ENCODE peak calls at places on chromosomes 1 and 21, in six cellular contexts. J, H, S, B, W and I are unnamed samples.

GRCh38 chr1:76084029-76084627 is 9.6 kb downstream of the ST6GALNAC3 start:
- DNase-seq in J (no peak), H (no peak), W (no peak), S (no peak), B (no peak), I (no peak)

GRCh38 chr1:15324867-15325335 is 77.9 kb downstream of the FHAD1 start:
- DNase-seq in B (no peak), W (no peak), S (no peak), J (no peak), H (no peak), I (no peak)

GRCh38 chr1:31101147-31101502 is 35.6 kb upstream of the PUM1 start:
- DNase-seq in W (no peak), S (no peak), H (peak), B (peak), J (no peak), I (no peak)

GRCh38 chr1:207876129-207876528 is 34.8 kb downstream of the CD34 start:
- DNase-seq in W (no peak), B (no peak), H (no peak), S (peak), J (no peak), I (no peak)

GRCh38 chr1:26285366-26286063 is 5.6 kb downstream of the SH3BGRL3 start:
- DNase-seq in S (peak), W (no peak), J (no peak), H (no peak), B (no peak), I (no peak)

GRCh38 chr21:42833439-42833815 is 45.9 kb downstream of the WDR4 start:
- DNase-seq in J (no peak), H (no peak), W (peak), B (no peak), S (peak), I (no peak)

GRCh38 chr1:219317762-219318353 is 144.2 kb downstream of the LYPLAL1 start:
- DNase-seq in W (no peak), S (peak), H (no peak), B (peak), J (no peak), I (no peak)

GRCh38 chr1:25148673-25149300 is 83.5 kb downstream of the SYF2 start:
- DNase-seq in H (no peak), W (peak), J (no peak), S (peak), B (peak), I (no peak)

GRCh38 chr1:239757711-239758110 is 334.0 kb upstream of the FMN2 start:
- DNase-seq in S (no peak), H (no peak), J (no peak), W (no peak), B (no peak), I (no peak)

GRCh38 chr1:235129774-235130570 is 1.3 kb upstream of the TOMM20 start:
- DNase-seq in H (no peak), S (no peak), J (no peak), W (no peak), B (no peak), I (no peak)

GRCh38 chr1:64392109-64392508 is 77.8 kb upstream of the CACHD1 start:
- DNase-seq in W (no peak), B (no peak), J (no peak), S (no peak), H (no peak), I (no peak)

GRCh38 chr1:202018226-202018475 is 7.8 kb downstream of the ELF3 start:
- DNase-seq in S (no peak), J (no peak), B (no peak), H (no peak), W (no peak), I (no peak)

GRCh38 chr1:73859227-73859626 is 338.7 kb downstream of the LRRIQ3 start:
- DNase-seq in J (no peak), S (no peak), B (no peak), H (no peak), W (no peak), I (no peak)

GRCh38 chr21:32412998-32413504 is 545 bp downstream of the EVA1C start:
- DNase-seq in W (peak), J (no peak), H (peak), S (no peak), B (peak), I (no peak)

GRCh38 chr1:17877896-17878295 is 122.8 kb downstream of the ACTL8 start:
- DNase-seq in H (no peak), S (no peak), W (no peak), B (no peak), J (no peak), I (no peak)

GRCh38 chr1:199029401-199029800 is 390.6 kb downstream of the PTPRC start:
- DNase-seq in S (no peak), W (no peak), J (no peak), H (no peak), B (peak), I (no peak)

GRCh38 chr1:246608616-246609376 is 42.5 kb downstream of the CNST start:
- DNase-seq in S (peak), H (peak), B (peak), J (peak), W (no peak), I (peak)

GRCh38 chr21:45224189-45224938 is 63.3 kb downstream of the POFUT2 start:
- DNase-seq in H (no peak), B (no peak), J (no peak), S (no peak), W (peak), I (no peak)

GRCh38 chr1:181084606-181084969 is 3.9 kb upstream of the IER5 start:
- DNase-seq in S (no peak), B (no peak), H (no peak), W (no peak), J (no peak), I (no peak)

GRCh38 chr1:33443067-33443704 is 12.3 kb upstream of the PHC2 start:
- DNase-seq in B (peak), J (no peak), S (no peak), W (no peak), H (no peak), I (no peak)

GRCh38 chr1:15286452-15286851 is 39.4 kb downstream of the FHAD1 start:
- DNase-seq in W (no peak), S (no peak), B (no peak), J (no peak), H (no peak), I (no peak)

GRCh38 chr1:30388386-30388785 is 335.0 kb downstream of the MATN1 start:
- DNase-seq in H (no peak), B (no peak), J (no peak), S (no peak), W (no peak), I (no peak)

GRCh38 chr21:45592208-45592619 is 50.0 kb upstream of the SLC19A1 start:
- DNase-seq in J (no peak), H (no peak), B (no peak), W (peak), S (peak), I (no peak)

GRCh38 chr1:248810727-248811513 is 14.8 kb downstream of the SH3BP5L start:
- DNase-seq in H (no peak), B (peak), W (no peak), S (no peak), J (no peak), I (no peak)

GRCh38 chr1:25135903-25136302 is 96.4 kb downstream of the SYF2 start:
- DNase-seq in B (no peak), S (no peak), W (no peak), J (no peak), H (no peak), I (no peak)

GRCh38 chr1:27153549-27153886 is 1.4 kb downstream of the SLC9A1 start:
- DNase-seq in H (no peak), S (no peak), B (no peak), J (no peak), W (no peak), I (no peak)

GRCh38 chr1:2911391-2912178 is 109.7 kb upstream of the ACTRT2 start:
- DNase-seq in B (no peak), J (no peak), H (no peak), W (no peak), S (no peak), I (no peak)

GRCh38 chr1:210455840-210456603 is 127.3 kb downstream of the HHAT start:
- DNase-seq in J (no peak), W (no peak), H (no peak), B (no peak), S (no peak), I (no peak)

GRCh38 chr1:87760100-87760499 is 431.4 kb downstream of the LMO4 start:
- DNase-seq in B (no peak), H (no peak), J (no peak), S (no peak), W (no peak), I (no peak)

GRCh38 chr1:117312453-117313138 is 54.7 kb upstream of the MAN1A2 start:
- DNase-seq in H (no peak), W (no peak), J (no peak), B (peak), S (peak), I (no peak)

GRCh38 chr1:3055051-3055450 is 14.0 kb upstream of the PRDM16 start:
- DNase-seq in J (no peak), B (no peak), W (no peak), S (no peak), H (no peak), I (peak)

GRCh38 chr21:25881524-25882376 is 147.0 kb downstream of the GABPA start:
- DNase-seq in H (peak), B (peak), W (peak), J (peak), S (peak), I (no peak)

GRCh38 chr1:225950905-225951351 is 9.9 kb upstream of the LEFTY2 start:
- DNase-seq in B (no peak), J (no peak), W (no peak), S (no peak), H (no peak), I (no peak)
- TF ChIP-seq CTCF in B (no peak), J (no peak), W (no peak), S (no peak), H (no peak), I (no peak)

GRCh38 chr1:92961131-92961895 is at the start of gene DIPK1A:
- DNase-seq in B (peak), J (no peak), S (peak), H (peak), W (peak), I (peak)
- TF ChIP-seq CTCF in B (no peak), J (no peak), S (peak), H (no peak), W (peak), I (no peak)

GRCh38 chr1:206580438-206581113 is 31.7 kb downstream of the EIF2D start:
- DNase-seq in B (no peak), J (no peak), W (no peak), H (no peak), S (no peak), I (no peak)

GRCh38 chr1:206583461-206584264 is 28.6 kb downstream of the EIF2D start:
- DNase-seq in J (peak), S (peak), H (peak), W (peak), B (peak), I (peak)

GRCh38 chr1:206579747-206580437 is 32.4 kb downstream of the EIF2D start:
- DNase-seq in J (peak), B (no peak), H (peak), S (peak), W (peak), I (no peak)

GRCh38 chr1:206582537-206583460 is 29.5 kb downstream of the EIF2D start:
- DNase-seq in J (no peak), H (no peak), S (no peak), W (no peak), B (no peak), I (no peak)

GRCh38 chr1:206581571-206581981 is 30.7 kb downstream of the EIF2D start:
- DNase-seq in W (peak), J (no peak), S (peak), H (peak), B (no peak), I (no peak)
- TF ChIP-seq CTCF in W (no peak), J (no peak), S (no peak), H (no peak), B (no peak), I (no peak)

GRCh38 chr1:47932744-47933143 is 64.4 kb downstream of the TRABD2B start:
- DNase-seq in B (no peak), W (no peak), S (no peak), H (no peak), J (no peak), I (no peak)

GRCh38 chr1:47930215-47930885 is 66.8 kb downstream of the TRABD2B start:
- DNase-seq in B (no peak), S (no peak), W (no peak), H (no peak), J (no peak), I (no peak)

GRCh38 chr1:47934243-47934805 is 62.9 kb downstream of the TRABD2B start:
- DNase-seq in W (no peak), H (peak), B (peak), J (no peak), S (no peak), I (peak)

GRCh38 chr1:47935163-47935562 is 62.0 kb downstream of the TRABD2B start:
- DNase-seq in H (peak), W (no peak), B (peak), J (no peak), S (no peak), I (no peak)

GRCh38 chr1:47931395-47931794 is 65.8 kb downstream of the TRABD2B start:
- DNase-seq in B (no peak), J (no peak), H (no peak), W (no peak), S (peak), I (no peak)
- TF ChIP-seq CTCF in B (no peak), J (peak), H (no peak), W (no peak), S (peak), I (no peak)

GRCh38 chr1:19393051-19393450 is 80.9 kb downstream of the SLC66A1 start:
- DNase-seq in B (no peak), H (no peak), J (no peak), S (peak), W (no peak), I (no peak)

GRCh38 chr1:19397217-19397945 is 85.3 kb downstream of the SLC66A1 start:
- DNase-seq in J (no peak), B (no peak), S (no peak), H (no peak), W (no peak), I (no peak)

GRCh38 chr1:19396280-19396679 is 84.2 kb downstream of the SLC66A1 start:
- DNase-seq in J (no peak), H (no peak), S (no peak), W (no peak), B (no peak), I (no peak)

GRCh38 chr1:19398309-19398760 is 86.2 kb downstream of the SLC66A1 start:
- DNase-seq in H (no peak), J (peak), W (no peak), B (peak), S (no peak), I (no peak)

DNA sequence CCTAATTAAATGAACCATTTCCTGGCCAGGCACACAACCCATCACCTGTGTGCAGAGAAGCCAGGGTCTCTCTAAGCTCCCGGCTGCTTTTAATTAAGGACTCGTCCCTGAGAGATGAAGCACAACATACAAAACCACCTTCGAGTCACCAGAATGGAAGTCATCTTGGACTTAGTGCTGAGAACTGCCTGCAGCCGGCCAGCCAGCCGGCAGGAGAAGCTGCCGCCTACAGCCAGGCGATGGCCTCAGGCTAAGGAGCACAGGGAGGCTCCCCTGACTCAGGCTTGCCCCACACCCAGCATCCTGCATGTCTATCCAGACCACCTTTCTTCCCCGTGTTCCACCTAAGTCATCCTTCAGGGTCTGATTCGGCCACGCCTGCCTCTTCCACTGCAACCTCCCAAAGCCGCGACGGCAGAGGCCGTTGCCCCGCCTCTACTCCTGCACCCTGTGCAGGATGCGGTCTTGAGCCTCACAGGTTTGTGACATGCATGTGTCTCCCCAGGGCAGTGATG is 83.6 kb downstream of the SLC66A1 start:
- DNase-seq in S (no peak), H (no peak), B (no peak), J (no peak), W (no peak), I (no peak)
- TF ChIP-seq CTCF in S (no peak), H (no peak), B (no peak), J (no peak), W (no peak), I (no peak)

GRCh38 chr1:230415405-230416119 is 10.6 kb downstream of the PGBD5 start:
- DNase-seq in H (no peak), J (no peak), W (no peak), S (no peak), B (no peak), I (no peak)

GRCh38 chr1:230416430-230416829 is 9.7 kb downstream of the PGBD5 start:
- DNase-seq in H (no peak), S (no peak), W (no peak), B (no peak), J (no peak), I (no peak)

GRCh38 chr1:230414694-230415093 is 11.4 kb downstream of the PGBD5 start:
- DNase-seq in W (no peak), B (no peak), H (no peak), J (no peak), S (no peak), I (no peak)

GRCh38 chr1:230414102-230414501 is 12.0 kb downstream of the PGBD5 start:
- DNase-seq in B (no peak), J (no peak), S (no peak), H (no peak), W (no peak), I (no peak)

DNA sequence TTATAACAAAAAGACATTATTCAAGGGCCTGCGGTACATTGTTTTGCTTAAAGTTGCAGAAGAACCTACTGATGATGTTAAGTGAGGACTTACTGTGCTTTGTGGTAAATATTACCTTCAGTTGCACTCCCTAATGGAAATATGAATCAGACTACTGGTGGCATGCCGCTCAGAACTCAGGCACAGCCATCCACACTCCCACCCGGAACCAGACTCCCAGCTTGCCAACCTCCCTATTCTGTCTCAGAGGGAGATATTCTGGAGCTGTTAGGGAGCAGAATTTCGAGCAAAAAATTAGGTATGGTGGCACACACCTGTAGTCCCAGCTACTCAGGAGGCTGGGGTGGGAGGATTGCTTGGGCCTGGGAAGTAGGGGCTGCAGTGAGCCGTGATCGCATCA is 13.1 kb downstream of the PGBD5 start:
- DNase-seq in B (no peak), W (no peak), J (no peak), H (no peak), S (no peak), I (no peak)
- TF ChIP-seq CTCF in B (no peak), W (no peak), J (no peak), H (no peak), S (no peak), I (no peak)

GRCh38 chr1:153355445-153356071 is 2.1 kb upstream of the S100A9 start:
- DNase-seq in S (peak), H (no peak), B (peak), W (no peak), J (no peak), I (no peak)
- TF ChIP-seq CTCF in S (peak), H (peak), B (peak), W (no peak), J (no peak), I (no peak)